ENCODE peak calls at places on chromosomes 7 and 10, in four cellular contexts. O, X, S and I are unnamed samples.

GRCh38 chr10:103766751-103767509 is 88.4 kb downstream of the SH3PXD2A start:
- DNase-seq in O (no peak), X (no peak), S (no peak), I (no peak)

GRCh38 chr10:51879238-51879637 is 179.8 kb upstream of the CSTF2T start:
- DNase-seq in O (no peak), X (no peak), S (no peak), I (no peak)

GRCh38 chr10:30701471-30702173 is 72.1 kb upstream of the LYZL2 start:
- DNase-seq in O (no peak), X (no peak), S (no peak), I (no peak)

GRCh38 chr10:28248092-28248491 is 54.8 kb downstream of the MPP7 start:
- DNase-seq in O (no peak), X (no peak), S (no peak), I (no peak)

GRCh38 chr7:2019693-2020511 is 212.8 kb downstream of the MAD1L1 start:
- DNase-seq in O (peak; percentile 71), X (no peak), S (no peak), I (no peak)

GRCh38 chr7:68441610-68442009 is 1156.7 kb upstream of the AUTS2 start:
- DNase-seq in O (no peak), X (no peak), S (no peak), I (no peak)

GRCh38 chr7:123485721-123486120 is 48.7 kb downstream of the IQUB start:
- DNase-seq in O (no peak), X (no peak), S (no peak), I (no peak)

GRCh38 chr10:97381626-97382025 is 19.5 kb downstream of the RRP12 start:
- DNase-seq in O (no peak), X (no peak), S (no peak), I (no peak)

GRCh38 chr7:131957338-131958025 is 401.1 kb upstream of the PODXL start:
- DNase-seq in O (no peak), X (no peak), S (no peak), I (peak; percentile 28)

GRCh38 chr10:104806791-104807190 is 165.7 kb downstream of the SORCS3 start:
- DNase-seq in O (no peak), X (no peak), S (no peak), I (no peak)

GRCh38 chr7:27165089-27165654 is at the start of gene HOXA9:
- DNase-seq in O (no peak), X (no peak), S (no peak), I (no peak)

GRCh38 chr10:43923328-43923727 is 274.6 kb upstream of the ZNF32 start:
- DNase-seq in O (no peak), X (no peak), S (no peak), I (no peak)

GRCh38 chr10:77780180-77780579 is 142.6 kb upstream of the KCNMA1 start:
- DNase-seq in O (no peak), X (no peak), S (no peak), I (no peak)

GRCh38 chr7:135843214-135843613 is 94.6 kb upstream of the FAM180A start:
- DNase-seq in O (no peak), X (no peak), S (no peak), I (no peak)

GRCh38 chr10:68075550-68076004 is 494 bp upstream of the HERC4 start:
- DNase-seq in O (no peak), X (no peak), S (no peak), I (no peak)

GRCh38 chr10:31071232-31071999 is 39.8 kb upstream of the ZNF438 start:
- DNase-seq in O (no peak), X (no peak), S (no peak), I (no peak)

GRCh38 chr10:18164093-18164492 is 23.9 kb downstream of the CACNB2 start:
- DNase-seq in O (no peak), X (no peak), S (no peak), I (no peak)

GRCh38 chr7:2686101-2686500 is 1.9 kb upstream of the AMZ1 start:
- DNase-seq in O (no peak), X (no peak), S (no peak), I (no peak)

GRCh38 chr7:81887098-81887497 is 117.3 kb upstream of the HGF start:
- DNase-seq in O (no peak), X (no peak), S (no peak), I (no peak)

GRCh38 chr10:69515699-69516547 is 57.3 kb downstream of the NEUROG3 start:
- DNase-seq in O (peak; percentile 87), X (peak; percentile 47), S (peak; percentile 87), I (peak; percentile 90)

GRCh38 chr7:112970771-112971170 is 115.9 kb downstream of the GPR85 start:
- DNase-seq in O (peak; percentile 29), X (no peak), S (no peak), I (no peak)

GRCh38 chr7:30743371-30744074 is 8.4 kb upstream of the INMT start:
- DNase-seq in O (peak; percentile 47), X (no peak), S (no peak), I (no peak)

GRCh38 chr7:90320801-90321494 is at the start of gene FAM237B:
- DNase-seq in O (no peak), X (no peak), S (peak; percentile 21), I (no peak)

GRCh38 chr7:50659329-50659965 is 94.2 kb upstream of the DDC start:
- DNase-seq in O (no peak), X (no peak), S (no peak), I (no peak)

GRCh38 chr10:95560288-95561199 is 627 bp downstream of the SORBS1 start:
- DNase-seq in O (peak; percentile 38), X (no peak), S (peak; percentile 53), I (peak; percentile 76)

GRCh38 chr10:6583447-6583846 is 3.4 kb upstream of the PRKCQ start:
- DNase-seq in O (no peak), X (no peak), S (no peak), I (no peak)

GRCh38 chr10:13644866-13645265 is 58.1 kb downstream of the PRPF18 start:
- DNase-seq in O (no peak), X (no peak), S (no peak), I (no peak)

GRCh38 chr10:17607603-17608332 is 9.4 kb downstream of the HACD1 start:
- DNase-seq in O (peak; percentile 47), X (peak; percentile 45), S (peak; percentile 49), I (no peak)

GRCh38 chr10:34061846-34062245 is 727.4 kb upstream of the NRP1 start:
- DNase-seq in O (no peak), X (no peak), S (no peak), I (no peak)

GRCh38 chr7:82044497-82045080 is 274.7 kb upstream of the HGF start:
- DNase-seq in O (peak; percentile 19), X (peak; percentile 21), S (no peak), I (no peak)

GRCh38 chr10:112335104-112335840 is 38.6 kb upstream of the ACSL5 start:
- DNase-seq in O (no peak), X (no peak), S (no peak), I (no peak)

GRCh38 chr10:133248334-133248715 is 10.7 kb downstream of the VENTX start:
- DNase-seq in O (no peak), X (no peak), S (no peak), I (no peak)

GRCh38 chr10:89390875-89391576 is 1.4 kb upstream of the IFIT1 start:
- DNase-seq in O (no peak), X (no peak), S (no peak), I (no peak)

GRCh38 chr7:14762552-14762951 is 140.0 kb downstream of the DGKB start:
- DNase-seq in O (no peak), X (no peak), S (no peak), I (no peak)

GRCh38 chr10:19158358-19158757 is 109.8 kb downstream of the MALRD1 start:
- DNase-seq in O (no peak), X (no peak), S (no peak), I (no peak)

GRCh38 chr10:69348824-69349541 is 67.7 kb downstream of the TACR2 start:
- DNase-seq in O (no peak), X (no peak), S (peak; percentile 54), I (no peak)

GRCh38 chr10:119336599-119336998 is 129.2 kb downstream of the GRK5 start:
- DNase-seq in O (no peak), X (no peak), S (no peak), I (no peak)
- TF ChIP-seq PHF8 in O (no peak), X (no peak), S (no peak), I (no peak)

GRCh38 chr10:126247454-126247975 is 140.8 kb downstream of the ADAM12 start:
- DNase-seq in O (no peak), X (no peak), S (peak; percentile 95), I (peak; percentile 27)
- TF ChIP-seq PHF8 in O (no peak), X (no peak), S (no peak), I (no peak)

GRCh38 chr10:962342-962741 is 25.9 kb upstream of the GTPBP4 start:
- DNase-seq in O (no peak), X (no peak), S (no peak), I (no peak)

GRCh38 chr10:964988-965417 is 23.2 kb upstream of the GTPBP4 start:
- DNase-seq in O (no peak), X (no peak), S (no peak), I (no peak)

GRCh38 chr10:963186-963585 is 25.0 kb upstream of the GTPBP4 start:
- DNase-seq in O (no peak), X (no peak), S (no peak), I (no peak)

GRCh38 chr10:963613-964012 is 24.6 kb upstream of the GTPBP4 start:
- DNase-seq in O (no peak), X (no peak), S (no peak), I (no peak)

DNA sequence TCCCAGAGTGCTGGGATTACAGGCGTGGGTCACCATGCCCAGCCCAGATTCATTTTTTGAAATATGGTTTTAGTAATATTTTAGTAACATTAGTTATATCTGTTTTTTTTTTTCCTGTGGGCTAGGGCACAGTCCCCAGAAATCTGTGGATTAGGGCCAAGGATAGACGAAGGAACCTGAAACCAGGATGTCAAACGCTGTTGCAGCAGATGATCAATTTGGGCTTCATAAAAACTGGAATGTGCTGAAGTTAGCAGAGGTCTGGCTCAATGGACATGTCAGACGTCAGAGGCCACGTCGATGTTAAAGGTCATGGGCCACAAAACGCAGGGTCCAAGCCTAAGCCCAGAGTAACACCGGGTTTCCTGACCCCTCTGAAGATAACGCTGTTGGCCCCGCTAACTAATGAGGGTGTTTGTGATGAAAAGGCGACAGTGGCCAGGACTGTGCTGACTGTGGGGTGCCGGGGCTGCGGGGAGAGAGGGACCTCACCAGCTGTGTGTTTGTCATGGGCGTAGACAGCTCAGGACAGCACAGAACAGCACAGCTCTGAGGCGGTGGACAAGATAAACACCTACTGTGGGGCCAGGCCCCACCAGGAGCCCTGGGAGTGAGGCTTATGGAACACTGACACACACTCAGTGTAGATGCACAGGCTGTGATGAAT is 23.8 kb upstream of the GTPBP4 start:
- DNase-seq in O (no peak), X (no peak), S (no peak), I (no peak)
- TF ChIP-seq PHF8 in O (no peak), X (no peak), S (no peak), I (no peak)

GRCh38 chr7:85413718-85414117 is 226.9 kb upstream of the SEMA3D start:
- DNase-seq in O (no peak), X (no peak), S (no peak), I (no peak)
- TF ChIP-seq PHF8 in O (no peak), X (no peak), S (no peak), I (no peak)